ENCODE peak calls at places on chromosomes 12 and 14, in six cellular contexts. F, A, H, N, M and B are unnamed samples.

GRCh38 chr12:50985322-50985721 is 33.0 kb downstream of the HIGD1C start:
- DNase-seq in F (no peak), A (no peak), H (no peak), N (no peak), M (no peak), B (no peak)

GRCh38 chr14:106556665-106557289 is 1030.4 kb downstream of the TMEM121 start:
- DNase-seq in F (no peak), A (no peak), H (peak; percentile 56), N (peak; percentile 79), M (peak; percentile 18), B (peak; percentile 54)

GRCh38 chr14:78007160-78007559 is 163.0 kb upstream of the NRXN3 start:
- DNase-seq in F (no peak), A (no peak), H (no peak), N (no peak), M (no peak), B (no peak)

GRCh38 chr12:89306827-89307498 is 45.3 kb downstream of the DUSP6 start:
- DNase-seq in F (no peak), A (no peak), H (no peak), N (no peak), M (no peak), B (peak; percentile 4)

GRCh38 chr14:104284636-104285482 is 146.5 kb downstream of the KIF26A start:
- DNase-seq in F (no peak), A (no peak), H (peak; percentile 12), N (no peak), M (no peak), B (no peak)

GRCh38 chr12:67621926-67622325 is 26.6 kb upstream of the DYRK2 start:
- DNase-seq in F (no peak), A (no peak), H (no peak), N (no peak), M (no peak), B (no peak)

GRCh38 chr14:31510222-31510621 is 22.4 kb upstream of the GPR33 start:
- DNase-seq in F (no peak), A (no peak), H (no peak), N (no peak), M (peak; percentile 16), B (no peak)

GRCh38 chr12:8508224-8508623 is 5.1 kb upstream of the CLEC4D start:
- DNase-seq in F (no peak), A (no peak), H (no peak), N (no peak), M (no peak), B (no peak)

GRCh38 chr14:77053046-77053841 is 24.7 kb upstream of the IRF2BPL start:
- DNase-seq in F (no peak), A (no peak), H (peak; percentile 78), N (peak; percentile 79), M (peak; percentile 65), B (peak; percentile 71)